ENCODE peak calls at places on chromosomes 7 and 10, in six cellular contexts. B, H, E, Q, I and D are unnamed samples.

GRCh38 chr10:119421887-119422684 is 120.4 kb downstream of the RGS10 start:
- DNase-seq in H (no peak), E (no peak), Q (no peak), B (peak; percentile 11), I (no peak), D (no peak)

GRCh38 chr7:43296306-43296705 is 183.9 kb downstream of the HECW1 start:
- DNase-seq in Q (peak; percentile 21), B (no peak), H (no peak), E (no peak), I (no peak), D (peak; percentile 18)

GRCh38 chr7:26686448-26686981 is 177.9 kb downstream of the SKAP2 start:
- DNase-seq in I (peak; percentile 12), Q (peak; percentile 51), B (peak; percentile 68), H (no peak), E (peak; percentile 51), D (no peak)

GRCh38 chr7:33841658-33842057 is 63.7 kb upstream of the BMPER start:
- DNase-seq in E (peak; percentile 73), I (no peak), B (peak; percentile 55), Q (no peak), H (no peak), D (peak; percentile 11)

GRCh38 chr7:105810556-105810955 is 65.8 kb downstream of the ATXN7L1 start:
- DNase-seq in Q (no peak), B (no peak), E (no peak), I (no peak), H (no peak), D (no peak)

GRCh38 chr10:49749556-49750491 is 12.3 kb downstream of the OGDHL start:
- DNase-seq in E (no peak), Q (no peak), B (no peak), H (no peak), I (no peak), D (no peak)

GRCh38 chr7:15341811-15342210 is 220.0 kb downstream of the AGMO start:
- DNase-seq in H (no peak), I (no peak), Q (no peak), B (no peak), E (no peak), D (no peak)

GRCh38 chr10:93751832-93752231 is 5.9 kb upstream of the LGI1 start:
- DNase-seq in Q (peak; percentile 55), B (peak; percentile 59), E (peak; percentile 31), I (no peak), H (no peak), D (peak; percentile 45)

GRCh38 chr10:72126184-72126871 is 38.0 kb upstream of the SPOCK2 start:
- DNase-seq in I (no peak), B (peak; percentile 76), E (peak; percentile 59), H (no peak), Q (peak; percentile 49), D (peak; percentile 58)

GRCh38 chr7:130273081-130273699 is 6.5 kb downstream of the CPA2 start:
- DNase-seq in E (no peak), B (no peak), H (no peak), I (no peak), Q (no peak), D (no peak)

GRCh38 chr10:69290993-69291392 is 12.7 kb downstream of the HK1 start:
- DNase-seq in H (no peak), E (no peak), Q (no peak), B (no peak), I (no peak), D (no peak)

GRCh38 chr7:30238721-30239441 is 45.5 kb upstream of the ZNRF2 start:
- DNase-seq in E (peak; percentile 95), I (no peak), B (peak; percentile 14), Q (no peak), H (no peak), D (peak; percentile 55)

GRCh38 chr7:12827219-12827821 is 139.9 kb downstream of the ARL4A start:
- DNase-seq in H (no peak), I (no peak), B (no peak), E (no peak), Q (no peak), D (no peak)

GRCh38 chr10:69567920-69568319 is 5.3 kb downstream of the NEUROG3 start:
- DNase-seq in B (peak; percentile 55), I (no peak), E (peak; percentile 49), H (no peak), Q (peak; percentile 82), D (peak; percentile 24)

GRCh38 chr7:91941450-91941849 is 788 bp downstream of the AKAP9 start:
- DNase-seq in E (peak; percentile 41), I (no peak), B (peak; percentile 42), Q (peak; percentile 24), H (peak; percentile 6), D (no peak)

GRCh38 chr10:95628786-95629185 is 27.7 kb downstream of the ALDH18A1 start:
- DNase-seq in B (no peak), E (peak; percentile 4), Q (no peak), I (no peak), H (no peak), D (no peak)

GRCh38 chr7:77982926-77983550 is 184.5 kb downstream of the PHTF2 start:
- DNase-seq in Q (no peak), I (no peak), E (peak; percentile 16), B (peak; percentile 24), H (no peak), D (no peak)

GRCh38 chr10:77737608-77738007 is 100.0 kb upstream of the KCNMA1 start:
- DNase-seq in I (peak; percentile 91), B (peak; percentile 97), Q (no peak), E (peak; percentile 86), H (no peak), D (peak; percentile 27)

GRCh38 chr10:129883029-129883428 is 81.0 kb downstream of the EBF3 start:
- DNase-seq in I (no peak), Q (no peak), H (no peak), E (no peak), B (no peak), D (no peak)

GRCh38 chr10:25852364-25852941 is 81.6 kb upstream of the MYO3A start:
- DNase-seq in I (no peak), B (no peak), H (no peak), E (no peak), Q (no peak), D (no peak)

GRCh38 chr7:50450691-50451051 is 521 bp upstream of the FIGNL1 start:
- DNase-seq in E (no peak), I (no peak), Q (no peak), B (peak; percentile 10), H (peak; percentile 4), D (peak; percentile 22)

GRCh38 chr7:111650456-111650999 is 88.2 kb upstream of the IMMP2L start:
- DNase-seq in E (peak; percentile 57), B (peak; percentile 67), H (no peak), I (peak; percentile 25), Q (peak; percentile 13), D (peak; percentile 58)

GRCh38 chr10:87798082-87798481 is 19.9 kb downstream of the ATAD1 start:
- DNase-seq in Q (no peak), E (no peak), H (no peak), I (no peak), B (no peak), D (no peak)

GRCh38 chr7:30225863-30226361 is 58.5 kb upstream of the ZNRF2 start:
- DNase-seq in I (no peak), E (peak; percentile 86), Q (no peak), H (no peak), B (peak; percentile 65), D (no peak)

GRCh38 chr10:98457762-98458161 is 11.0 kb upstream of the HPS1 start:
- DNase-seq in Q (no peak), E (no peak), I (no peak), H (no peak), B (no peak), D (no peak)

GRCh38 chr10:83806716-83807115 is 332.6 kb upstream of the GHITM start:
- DNase-seq in I (no peak), Q (no peak), B (no peak), E (no peak), H (no peak), D (no peak)

GRCh38 chr10:101226888-101227736 is 2.2 kb downstream of the LBX1 start:
- DNase-seq in B (no peak), E (no peak), H (no peak), I (no peak), Q (no peak), D (no peak)

GRCh38 chr7:112233048-112233697 is 26.7 kb downstream of the ZNF277 start:
- DNase-seq in H (no peak), I (no peak), Q (no peak), E (no peak), B (no peak), D (no peak)

GRCh38 chr7:27802977-27803376 is 63.0 kb downstream of the TAX1BP1 start:
- DNase-seq in B (no peak), I (no peak), H (no peak), Q (no peak), E (peak; percentile 2), D (no peak)

GRCh38 chr7:82049442-82049841 is 279.6 kb upstream of the HGF start:
- DNase-seq in E (no peak), B (peak; percentile 6), H (no peak), Q (no peak), I (no peak), D (peak; percentile 98)

GRCh38 chr7:95205821-95206220 is 118.5 kb downstream of the PON1 start:
- DNase-seq in E (peak; percentile 39), Q (no peak), B (peak; percentile 70), H (no peak), I (no peak), D (no peak)

GRCh38 chr10:34528320-34528719 is 286.8 kb downstream of the PARD3 start:
- DNase-seq in H (no peak), E (peak; percentile 94), Q (peak; percentile 28), B (peak; percentile 96), I (peak; percentile 62), D (peak; percentile 66)

GRCh38 chr7:101614939-101615302 is 14.2 kb downstream of the MYL10 start:
- DNase-seq in H (no peak), Q (no peak), B (peak; percentile 60), I (no peak), E (peak; percentile 48), D (no peak)

GRCh38 chr7:16926283-16926682 is 44.5 kb upstream of the AGR3 start:
- DNase-seq in I (no peak), E (peak; percentile 63), H (no peak), B (peak; percentile 66), Q (no peak), D (no peak)

GRCh38 chr10:119469846-119470245 is 72.7 kb downstream of the RGS10 start:
- DNase-seq in I (no peak), Q (no peak), B (no peak), H (no peak), E (no peak), D (no peak)

GRCh38 chr7:73683916-73684693 is 708 bp downstream of the BUD23 start:
- DNase-seq in H (no peak), Q (no peak), E (no peak), B (no peak), I (no peak), D (no peak)

GRCh38 chr7:142811154-142811737 is 40.5 kb downstream of the PRSS2 start:
- DNase-seq in B (peak; percentile 75), Q (peak; percentile 44), H (no peak), I (no peak), E (peak; percentile 58), D (peak; percentile 51)

GRCh38 chr7:43220250-43220649 is 107.8 kb downstream of the HECW1 start:
- DNase-seq in E (no peak), Q (no peak), B (peak; percentile 82), H (no peak), I (peak; percentile 46), D (no peak)

GRCh38 chr10:69232252-69232651 is 12.1 kb downstream of the HKDC1 start:
- DNase-seq in B (peak; percentile 95), H (no peak), E (peak; percentile 71), I (no peak), Q (peak; percentile 56), D (peak; percentile 86)